ENCODE peak calls at places on chromosomes 6 and 20, in seven cellular contexts. V, M, P, O, C, W and N are unnamed samples.
A peak's percentile ranks its signal among the peaks of the same experiment; 100 is the strongest.

GRCh38 chr20:46551508-46552280 is 1.2 kb upstream of the OCSTAMP start:
- DNase-seq in P (no peak), M (no peak), V (no peak), C (no peak), O (no peak), W (no peak), N (no peak)

GRCh38 chr20:35604444-35604750 is 11.2 kb upstream of the SPAG4 start:
- DNase-seq in P (no peak), C (no peak), V (no peak), O (no peak), W (peak; percentile 66), M (peak; percentile 22), N (no peak)

GRCh38 chr20:7924692-7925091 is 15.6 kb downstream of the HAO1 start:
- DNase-seq in P (peak; percentile 97), O (peak; percentile 41), C (no peak), M (peak; percentile 93), V (no peak), W (no peak), N (peak; percentile 82)

GRCh38 chr6:136317023-136317649 is 27.5 kb upstream of the BCLAF1 start:
- DNase-seq in V (peak; percentile 48), O (no peak), W (no peak), P (peak; percentile 69), M (peak; percentile 69), C (no peak), N (peak; percentile 48)

GRCh38 chr20:17859616-17860232 is 108.9 kb downstream of the SNX5 start:
- DNase-seq in P (no peak), V (no peak), M (no peak), C (no peak), O (no peak), W (peak; percentile 87), N (no peak)

GRCh38 chr20:25496968-25497401 is 88.3 kb downstream of the NINL start:
- DNase-seq in O (peak; percentile 95), P (peak; percentile 27), M (peak; percentile 6), V (no peak), C (no peak), W (no peak), N (no peak)

GRCh38 chr6:155040154-155040553 is 45.0 kb downstream of the TIAM2 start:
- DNase-seq in V (no peak), P (no peak), O (no peak), W (no peak), C (no peak), M (no peak), N (no peak)

GRCh38 chr6:17907467-17908229 is 79.8 kb downstream of the KIF13A start:
- DNase-seq in W (peak; percentile 80), V (no peak), O (peak; percentile 79), P (peak; percentile 100), C (peak; percentile 89), M (peak; percentile 99), N (peak; percentile 95)

GRCh38 chr20:58436868-58437645 is 48.0 kb downstream of the VAPB start:
- DNase-seq in M (no peak), W (no peak), C (no peak), V (no peak), O (no peak), P (no peak), N (no peak)

GRCh38 chr6:118618676-118619377 is 32.6 kb downstream of the CEP85L start:
- DNase-seq in M (peak; percentile 49), W (peak; percentile 80), V (peak; percentile 30), C (peak; percentile 54), O (no peak), P (peak; percentile 26), N (no peak)

GRCh38 chr20:51661609-51662178 is 106.5 kb downstream of the ATP9A start:
- DNase-seq in W (no peak), O (no peak), C (no peak), V (no peak), M (peak; percentile 52), P (peak; percentile 79), N (no peak)

GRCh38 chr6:143248359-143248758 is 187.7 kb downstream of the AIG1 start:
- DNase-seq in W (no peak), M (no peak), C (no peak), V (no peak), P (no peak), O (no peak), N (no peak)

GRCh38 chr6:161486326-161486725 is 212.5 kb upstream of the AGPAT4 start:
- DNase-seq in C (no peak), V (no peak), O (peak; percentile 69), W (no peak), M (peak; percentile 3), P (peak; percentile 30), N (no peak)

GRCh38 chr6:32152414-32153251 is 894 bp upstream of the PRRT1 start:
- DNase-seq in C (no peak), P (peak; percentile 41), V (no peak), W (no peak), O (no peak), M (peak; percentile 84), N (no peak)

GRCh38 chr6:148747493-148748160 is 797 bp downstream of the UST start:
- DNase-seq in C (peak; percentile 59), M (peak; percentile 57), P (peak; percentile 21), V (peak; percentile 64), W (peak; percentile 93), O (no peak), N (no peak)

GRCh38 chr6:129890701-129891100 is 29.6 kb upstream of the TMEM244 start:
- DNase-seq in P (peak; percentile 50), W (no peak), O (no peak), V (no peak), M (no peak), C (no peak), N (no peak)

GRCh38 chr6:122128445-122128844 is 271.0 kb upstream of the HSF2 start:
- DNase-seq in W (no peak), M (no peak), O (no peak), V (no peak), C (no peak), P (no peak), N (no peak)

DNA sequence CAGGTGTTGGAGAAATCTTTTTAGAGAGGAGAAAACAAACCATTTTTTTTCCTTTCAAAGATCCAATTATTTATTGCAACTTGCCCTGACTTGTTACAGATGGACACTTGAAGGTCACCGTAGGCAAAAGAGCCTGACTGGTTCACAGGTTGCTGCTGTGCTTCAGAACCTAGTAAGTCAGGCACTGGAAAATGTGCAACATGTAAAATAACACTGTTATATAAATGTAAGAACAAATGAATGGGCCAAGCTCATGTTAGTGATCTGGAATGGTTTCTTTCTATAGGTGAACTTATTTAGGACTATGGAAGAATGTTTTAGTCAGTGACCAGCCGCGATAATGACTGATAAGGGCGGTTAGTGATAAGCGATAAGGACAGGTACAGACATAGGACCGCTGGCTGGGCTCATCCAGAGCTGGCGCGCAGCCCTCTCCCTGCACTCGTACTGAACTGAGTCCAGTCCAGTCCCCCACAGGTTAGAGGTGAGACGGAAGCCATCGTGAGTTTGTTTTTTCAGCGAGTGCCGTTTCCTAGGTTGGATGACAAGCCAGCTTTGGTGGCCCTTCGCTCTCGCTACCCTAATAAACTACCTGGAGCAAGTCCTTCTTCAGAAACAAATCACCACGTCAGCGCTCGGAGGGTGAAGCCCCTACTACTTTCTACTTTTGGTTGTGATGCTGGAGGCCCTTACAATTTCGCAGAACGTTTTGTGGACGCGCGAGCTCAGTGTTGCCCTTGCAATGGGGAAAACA is 94.4 kb upstream of the PRDM1 start:
- DNase-seq in W (peak; percentile 85), V (no peak), P (no peak), C (no peak), M (no peak), O (no peak), N (no peak)
- H3K27ac ChIP-seq in W (peak overlapping the region; percentile 14), V (no peak overlapping the region), P (peak overlapping the region; percentile 18), C (no peak overlapping the region), M (no peak overlapping the region), O (peak overlapping the region; percentile 55), N (no peak overlapping the region)

DNA sequence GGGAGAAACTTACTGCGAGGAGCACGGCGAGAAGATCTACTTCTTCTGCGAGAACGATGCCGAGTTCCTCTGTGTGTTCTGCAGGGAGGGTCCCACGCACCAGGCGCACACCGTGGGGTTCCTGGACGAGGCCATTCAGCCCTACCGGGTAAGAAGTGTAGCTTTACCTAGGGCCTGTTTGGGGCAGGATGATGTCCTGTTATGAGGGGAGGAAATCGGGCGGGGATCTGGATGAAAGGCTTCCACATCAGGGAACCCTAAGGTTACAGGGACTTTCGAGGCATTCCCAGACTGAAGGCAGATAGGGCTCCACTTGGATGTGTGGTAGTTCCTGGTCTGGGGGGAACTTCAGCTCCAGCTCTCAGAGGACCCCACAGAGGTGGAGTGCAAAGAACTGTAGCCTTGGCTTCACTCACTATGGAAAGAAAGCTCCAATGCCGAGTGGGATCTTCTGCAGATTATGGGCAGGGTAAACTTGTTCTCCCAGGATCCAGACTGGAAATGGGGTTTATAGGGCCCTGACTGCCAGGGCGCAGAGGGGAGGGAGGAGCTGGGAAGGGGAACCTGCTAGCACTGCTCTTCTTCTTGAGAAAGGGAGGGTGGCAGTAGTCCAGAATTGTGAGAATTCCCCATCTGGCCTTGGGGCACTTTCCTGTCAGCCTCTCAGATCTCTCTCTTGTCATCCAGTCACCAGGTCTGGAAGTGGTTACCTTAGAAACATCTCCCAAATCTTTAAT is 740 bp downstream of the TRIM15 start:
- DNase-seq in O (no peak), P (no peak), W (no peak), C (no peak), M (no peak), V (no peak), N (no peak)
- H3K4me3 ChIP-seq in O (no peak overlapping the region), P (no peak overlapping the region), W (no peak overlapping the region), C (no peak overlapping the region), M (no peak overlapping the region), V (no peak overlapping the region), N (no peak overlapping the region)

GRCh38 chr20:63268256-63268655 is 4.4 kb upstream of the ARFGAP1 start:
- DNase-seq in P (no peak), C (no peak), V (no peak), M (no peak), O (no peak), W (no peak), N (no peak)
- H3K27me3 ChIP-seq in P (peaks cover 27% of the 10 kb centered on the region), C (no peaks in the 10 kb centered on the region), V (no peaks in the 10 kb centered on the region), M (peaks cover 56% of the 10 kb centered on the region), O (peaks cover 7% of the 10 kb centered on the region), W (no peaks in the 10 kb centered on the region), N (peaks cover 27% of the 10 kb centered on the region)

DNA sequence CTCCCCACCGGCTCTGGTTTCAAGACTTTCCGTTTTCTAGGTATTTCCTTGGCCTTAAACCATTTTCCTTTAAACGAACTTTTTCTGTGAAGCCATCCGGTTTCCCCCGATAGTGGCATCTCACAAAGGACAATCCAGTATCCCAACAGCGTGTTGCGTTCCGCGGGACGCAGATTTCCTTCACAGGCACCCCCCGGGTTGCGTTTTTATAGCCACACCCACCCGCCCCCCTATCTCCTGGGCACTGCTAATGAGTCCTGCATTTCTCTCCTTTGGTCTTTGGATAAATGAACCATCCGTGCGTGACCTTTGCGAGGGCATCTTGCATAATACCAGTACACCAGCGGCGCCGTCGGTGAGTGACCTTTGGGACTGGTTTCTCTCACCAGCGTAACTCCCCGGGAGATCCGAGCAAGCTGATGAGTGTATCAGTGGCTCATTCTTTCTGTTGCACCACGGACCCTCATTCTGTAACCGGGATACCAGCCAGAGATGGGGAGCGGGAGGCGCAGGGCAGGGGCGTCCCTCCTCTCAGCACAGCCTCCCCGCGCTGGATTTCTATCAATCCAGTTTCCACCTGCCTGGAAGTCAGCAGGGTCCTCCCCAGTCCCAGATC is 581 bp upstream of the NQO2 start:
- DNase-seq in O (no peak), M (peak; percentile 95), W (no peak), P (peak; percentile 78), C (peak; percentile 85), V (no peak), N (no peak)
- H3K27ac ChIP-seq in O (peak overlapping the region; percentile 58), M (no peak overlapping the region), W (no peak overlapping the region), P (no peak overlapping the region), C (peak overlapping the region; percentile 91), V (no peak overlapping the region), N (peak overlapping the region; percentile 47)

GRCh38 chr20:50111120-50111828 is 1.7 kb downstream of the UBE2V1 start:
- DNase-seq in O (no peak), C (no peak), M (peak; percentile 85), P (peak; percentile 73), V (no peak), W (no peak), N (no peak)
- H3K4me3 ChIP-seq in O (peak overlapping the region; percentile 85), C (peak overlapping the region; percentile 99), M (peak overlapping the region; percentile 90), P (peak overlapping the region; percentile 73), V (peak overlapping the region; percentile 47), W (peak overlapping the region; percentile 85), N (peak overlapping the region; percentile 92)